ENCODE peak calls at places on chromosomes 6 and 20, in seven cellular contexts. One of them, this sample, is unnamed.

GRCh38 chr20:46063652-46064054 is 26.1 kb downstream of the NCOA5 start:
- DNase-seq in NCI-H187: no peak
- DNase-seq in testis: no peak
- DNase-seq in A172: no peak
- DNase-seq in iPS-NIHi11: no peak
- DNase-seq in stimulated activated CD4-positive, alpha-beta T cell treated with anti-CD3 and anti-CD28 coated beads, Interleukin-4, amount 100 ng/mL, for 1 hour: no peak
- DNase-seq in occipital lobe: no peak
- DNase-seq in this sample: no peak

GRCh38 chr6:151440930-151441329 is 11.0 kb downstream of the RMND1 start:
- DNase-seq in occipital lobe: no peak
- DNase-seq in testis: no peak
- DNase-seq in iPS-NIHi11: no peak
- DNase-seq in NCI-H187: no peak
- DNase-seq in A172: no peak
- DNase-seq in stimulated activated CD4-positive, alpha-beta T cell treated with anti-CD3 and anti-CD28 coated beads, Interleukin-4, amount 100 ng/mL, for 1 hour: no peak
- DNase-seq in this sample: no peak

GRCh38 chr6:5850848-5851255 is 155.9 kb downstream of the NRN1 start:
- DNase-seq in stimulated activated CD4-positive, alpha-beta T cell treated with anti-CD3 and anti-CD28 coated beads, Interleukin-4, amount 100 ng/mL, for 1 hour: no peak
- DNase-seq in occipital lobe: no peak
- DNase-seq in testis: no peak
- DNase-seq in NCI-H187: no peak
- DNase-seq in iPS-NIHi11: peak
- DNase-seq in A172: no peak
- DNase-seq in this sample: no peak

GRCh38 chr20:23666189-23666588 is 22.6 kb downstream of the CST4 start:
- DNase-seq in NCI-H187: no peak
- DNase-seq in iPS-NIHi11: peak
- DNase-seq in A172: no peak
- DNase-seq in stimulated activated CD4-positive, alpha-beta T cell treated with anti-CD3 and anti-CD28 coated beads, Interleukin-4, amount 100 ng/mL, for 1 hour: no peak
- DNase-seq in occipital lobe: no peak
- DNase-seq in testis: peak
- DNase-seq in this sample: no peak

GRCh38 chr6:4775591-4776492 is at the start of gene CDYL:
- DNase-seq in testis: peak
- DNase-seq in stimulated activated CD4-positive, alpha-beta T cell treated with anti-CD3 and anti-CD28 coated beads, Interleukin-4, amount 100 ng/mL, for 1 hour: peak
- DNase-seq in A172: peak
- DNase-seq in occipital lobe: peak
- DNase-seq in iPS-NIHi11: peak
- DNase-seq in NCI-H187: peak
- DNase-seq in this sample: peak

GRCh38 chr6:79231101-79231500 is 3.4 kb downstream of the HMGN3 start:
- DNase-seq in NCI-H187: no peak
- DNase-seq in testis: no peak
- DNase-seq in stimulated activated CD4-positive, alpha-beta T cell treated with anti-CD3 and anti-CD28 coated beads, Interleukin-4, amount 100 ng/mL, for 1 hour: no peak
- DNase-seq in occipital lobe: no peak
- DNase-seq in iPS-NIHi11: no peak
- DNase-seq in A172: no peak
- DNase-seq in this sample: no peak

GRCh38 chr20:63891061-63892002 is 3.6 kb upstream of the DNAJC5 start:
- DNase-seq in stimulated activated CD4-positive, alpha-beta T cell treated with anti-CD3 and anti-CD28 coated beads, Interleukin-4, amount 100 ng/mL, for 1 hour: no peak
- DNase-seq in occipital lobe: no peak
- DNase-seq in testis: no peak
- DNase-seq in iPS-NIHi11: no peak
- DNase-seq in NCI-H187: no peak
- DNase-seq in A172: no peak
- DNase-seq in this sample: no peak

GRCh38 chr6:15327271-15327670 is 81.4 kb downstream of the JARID2 start:
- DNase-seq in stimulated activated CD4-positive, alpha-beta T cell treated with anti-CD3 and anti-CD28 coated beads, Interleukin-4, amount 100 ng/mL, for 1 hour: peak
- DNase-seq in A172: no peak
- DNase-seq in NCI-H187: no peak
- DNase-seq in iPS-NIHi11: no peak
- DNase-seq in testis: peak
- DNase-seq in occipital lobe: no peak
- DNase-seq in this sample: no peak

GRCh38 chr6:7675353-7675945 is 50.5 kb upstream of the BMP6 start:
- DNase-seq in testis: no peak
- DNase-seq in NCI-H187: no peak
- DNase-seq in iPS-NIHi11: no peak
- DNase-seq in stimulated activated CD4-positive, alpha-beta T cell treated with anti-CD3 and anti-CD28 coated beads, Interleukin-4, amount 100 ng/mL, for 1 hour: no peak
- DNase-seq in A172: no peak
- DNase-seq in occipital lobe: no peak
- DNase-seq in this sample: no peak

GRCh38 chr6:1001655-1002349 is 308.9 kb upstream of the EXOC2 start:
- DNase-seq in A172: no peak
- DNase-seq in NCI-H187: no peak
- DNase-seq in stimulated activated CD4-positive, alpha-beta T cell treated with anti-CD3 and anti-CD28 coated beads, Interleukin-4, amount 100 ng/mL, for 1 hour: no peak
- DNase-seq in occipital lobe: no peak
- DNase-seq in iPS-NIHi11: no peak
- DNase-seq in testis: no peak
- DNase-seq in this sample: no peak

GRCh38 chr6:123380257-123380656 is 256.5 kb downstream of the TRDN start:
- DNase-seq in A172: peak
- DNase-seq in iPS-NIHi11: peak
- DNase-seq in stimulated activated CD4-positive, alpha-beta T cell treated with anti-CD3 and anti-CD28 coated beads, Interleukin-4, amount 100 ng/mL, for 1 hour: no peak
- DNase-seq in testis: peak
- DNase-seq in occipital lobe: no peak
- DNase-seq in NCI-H187: no peak
- DNase-seq in this sample: peak

GRCh38 chr6:9131616-9132015 is 696.3 kb upstream of the SLC35B3 start:
- DNase-seq in A172: no peak
- DNase-seq in NCI-H187: no peak
- DNase-seq in occipital lobe: no peak
- DNase-seq in testis: peak
- DNase-seq in iPS-NIHi11: no peak
- DNase-seq in stimulated activated CD4-positive, alpha-beta T cell treated with anti-CD3 and anti-CD28 coated beads, Interleukin-4, amount 100 ng/mL, for 1 hour: no peak
- DNase-seq in this sample: no peak

GRCh38 chr6:8810325-8810724 is 375.0 kb upstream of the SLC35B3 start:
- DNase-seq in NCI-H187: no peak
- DNase-seq in testis: no peak
- DNase-seq in stimulated activated CD4-positive, alpha-beta T cell treated with anti-CD3 and anti-CD28 coated beads, Interleukin-4, amount 100 ng/mL, for 1 hour: no peak
- DNase-seq in iPS-NIHi11: no peak
- DNase-seq in A172: no peak
- DNase-seq in occipital lobe: no peak
- DNase-seq in this sample: no peak

GRCh38 chr6:35177139-35177538 is 36.0 kb upstream of the TCP11 start:
- DNase-seq in occipital lobe: no peak
- DNase-seq in NCI-H187: no peak
- DNase-seq in A172: no peak
- DNase-seq in iPS-NIHi11: no peak
- DNase-seq in testis: no peak
- DNase-seq in stimulated activated CD4-positive, alpha-beta T cell treated with anti-CD3 and anti-CD28 coated beads, Interleukin-4, amount 100 ng/mL, for 1 hour: no peak
- DNase-seq in this sample: no peak

GRCh38 chr20:21166801-21167200 is 40.9 kb downstream of the KIZ start:
- DNase-seq in A172: peak
- DNase-seq in occipital lobe: no peak
- DNase-seq in stimulated activated CD4-positive, alpha-beta T cell treated with anti-CD3 and anti-CD28 coated beads, Interleukin-4, amount 100 ng/mL, for 1 hour: no peak
- DNase-seq in testis: no peak
- DNase-seq in iPS-NIHi11: no peak
- DNase-seq in NCI-H187: no peak
- DNase-seq in this sample: no peak

GRCh38 chr20:26135325-26136110 is 438.9 kb upstream of the ZNF337 start:
- DNase-seq in A172: no peak
- DNase-seq in stimulated activated CD4-positive, alpha-beta T cell treated with anti-CD3 and anti-CD28 coated beads, Interleukin-4, amount 100 ng/mL, for 1 hour: no peak
- DNase-seq in occipital lobe: no peak
- DNase-seq in iPS-NIHi11: no peak
- DNase-seq in testis: peak
- DNase-seq in NCI-H187: no peak
- DNase-seq in this sample: no peak

GRCh38 chr6:142377112-142377848 is 75.5 kb downstream of the ADGRG6 start:
- DNase-seq in occipital lobe: no peak
- DNase-seq in A172: peak
- DNase-seq in testis: peak
- DNase-seq in stimulated activated CD4-positive, alpha-beta T cell treated with anti-CD3 and anti-CD28 coated beads, Interleukin-4, amount 100 ng/mL, for 1 hour: no peak
- DNase-seq in NCI-H187: no peak
- DNase-seq in iPS-NIHi11: peak
- DNase-seq in this sample: peak

GRCh38 chr6:43278524-43279078 is 19.5 kb upstream of the SLC22A7 start:
- DNase-seq in A172: peak
- DNase-seq in occipital lobe: no peak
- DNase-seq in iPS-NIHi11: no peak
- DNase-seq in NCI-H187: no peak
- DNase-seq in stimulated activated CD4-positive, alpha-beta T cell treated with anti-CD3 and anti-CD28 coated beads, Interleukin-4, amount 100 ng/mL, for 1 hour: no peak
- DNase-seq in testis: no peak
- DNase-seq in this sample: no peak

GRCh38 chr20:10853176-10853575 is 179.4 kb upstream of the JAG1 start:
- DNase-seq in testis: no peak
- DNase-seq in occipital lobe: no peak
- DNase-seq in iPS-NIHi11: no peak
- DNase-seq in A172: no peak
- DNase-seq in NCI-H187: no peak
- DNase-seq in stimulated activated CD4-positive, alpha-beta T cell treated with anti-CD3 and anti-CD28 coated beads, Interleukin-4, amount 100 ng/mL, for 1 hour: no peak
- DNase-seq in this sample: no peak

GRCh38 chr20:61048292-61048691 is 203.8 kb upstream of the CDH4 start:
- DNase-seq in stimulated activated CD4-positive, alpha-beta T cell treated with anti-CD3 and anti-CD28 coated beads, Interleukin-4, amount 100 ng/mL, for 1 hour: no peak
- DNase-seq in iPS-NIHi11: no peak
- DNase-seq in occipital lobe: no peak
- DNase-seq in A172: no peak
- DNase-seq in NCI-H187: no peak
- DNase-seq in testis: no peak
- DNase-seq in this sample: no peak

GRCh38 chr6:36542041-36542440 is 5.2 kb downstream of the STK38 start:
- DNase-seq in stimulated activated CD4-positive, alpha-beta T cell treated with anti-CD3 and anti-CD28 coated beads, Interleukin-4, amount 100 ng/mL, for 1 hour: no peak
- DNase-seq in NCI-H187: no peak
- DNase-seq in testis: no peak
- DNase-seq in iPS-NIHi11: no peak
- DNase-seq in A172: no peak
- DNase-seq in occipital lobe: no peak
- DNase-seq in this sample: no peak

GRCh38 chr20:13101701-13102100 is 92.9 kb downstream of the SPTLC3 start:
- DNase-seq in A172: peak
- DNase-seq in occipital lobe: no peak
- DNase-seq in iPS-NIHi11: no peak
- DNase-seq in stimulated activated CD4-positive, alpha-beta T cell treated with anti-CD3 and anti-CD28 coated beads, Interleukin-4, amount 100 ng/mL, for 1 hour: no peak
- DNase-seq in NCI-H187: no peak
- DNase-seq in testis: no peak
- DNase-seq in this sample: no peak

This sample was measured in D341Med.